ENCODE peak calls at places on chromosomes 13 and 19, in nine cellular contexts. H is left ventricle myocardium inferior; Q is neural progenitor cell; F is stimulated activated CD8-positive, alpha-beta memory T cell treated with anti-CD3 and anti-CD28 coated beads, Interleukin-4, amount 100 ng/mL, for 1 hour; K is hypothalamus; X is upper lobe of right lung; V is activated naive CD4-positive, alpha-beta T cell treated with Interleukin-2 at 50 U/mL for 16 hours; O is transverse colon; D is H54. E is an unnamed sample.

GRCh38 chr13:99871249-99871898 is 100.2 kb downstream of the ZIC5 start:
- DNase-seq in Q (no peak), H (no peak), X (no peak), K (no peak), D (no peak), O (no peak), F (no peak), V (no peak), E (no peak)

GRCh38 chr13:41562083-41562482 is 104.7 kb downstream of the RGCC start:
- DNase-seq in Q (no peak), V (no peak), D (peak; percentile 46), K (peak; percentile 85), O (peak; percentile 31), H (peak; percentile 82), X (no peak), F (no peak), E (no peak)

GRCh38 chr19:38556521-38557174 is 61.1 kb downstream of the MAP4K1 start:
- DNase-seq in V (no peak), O (no peak), Q (no peak), K (no peak), D (no peak), X (no peak), F (no peak), H (no peak), E (no peak)

GRCh38 chr13:77896977-77897376 is 21.7 kb downstream of the EDNRB start:
- DNase-seq in D (no peak), O (no peak), V (no peak), H (no peak), Q (no peak), F (no peak), K (no peak), X (no peak), E (no peak)

GRCh38 chr19:8194528-8195275 is 14.5 kb upstream of the CERS4 start:
- DNase-seq in D (no peak), H (no peak), K (no peak), V (peak; percentile 36), Q (no peak), X (no peak), F (no peak), O (peak; percentile 50), E (peak; percentile 53)

GRCh38 chr19:40331052-40331451 is 17.1 kb downstream of the C19orf47 start:
- DNase-seq in H (no peak), Q (no peak), F (no peak), O (no peak), X (peak; percentile 71), K (no peak), V (no peak), D (no peak), E (no peak)

GRCh38 chr13:73428137-73428536 is 369.3 kb downstream of the KLF5 start:
- DNase-seq in D (no peak), O (no peak), X (no peak), K (no peak), V (no peak), F (no peak), Q (no peak), H (no peak), E (no peak)

GRCh38 chr19:5048091-5048726 is 79.3 kb downstream of the KDM4B start:
- DNase-seq in D (peak; percentile 88), H (peak; percentile 77), Q (peak; percentile 90), K (peak; percentile 72), F (peak; percentile 30), X (peak; percentile 85), V (peak; percentile 56), O (peak; percentile 86), E (peak; percentile 70)

GRCh38 chr13:24680258-24680920 is at the start of gene ATP12A:
- DNase-seq in X (no peak), Q (peak; percentile 81), F (no peak), O (peak; percentile 42), H (no peak), D (no peak), V (peak; percentile 42), K (no peak), E (peak; percentile 49)

GRCh38 chr19:4172861-4173473 is 9.4 kb downstream of the SIRT6 start:
- DNase-seq in O (peak; percentile 72), Q (peak; percentile 92), V (peak; percentile 71), K (no peak), H (peak; percentile 47), F (peak; percentile 42), D (peak; percentile 38), X (peak; percentile 82), E (peak; percentile 80)

GRCh38 chr19:12899891-12900518 is 9.0 kb downstream of the GCDH start:
- DNase-seq in X (no peak), D (no peak), K (no peak), F (no peak), Q (no peak), O (peak; percentile 51), H (no peak), V (no peak), E (peak; percentile 44)

GRCh38 chr13:108326318-108326717 is 56.8 kb downstream of the TNFSF13B start:
- DNase-seq in H (no peak), D (no peak), K (no peak), F (no peak), X (no peak), O (no peak), V (no peak), Q (no peak), E (no peak)

GRCh38 chr13:112709825-112710783 is 20.3 kb downstream of the ATP11A start:
- DNase-seq in X (no peak), H (no peak), K (no peak), V (no peak), Q (no peak), O (peak; percentile 4), D (no peak), F (no peak), E (no peak)

GRCh38 chr19:42419309-42419708 is 7.9 kb downstream of the LIPE start:
- DNase-seq in F (no peak), K (no peak), D (no peak), O (no peak), V (no peak), Q (no peak), H (peak; percentile 57), X (no peak), E (no peak)

GRCh38 chr13:99983401-99984133 is 2.0 kb downstream of the ZIC2 start:
- DNase-seq in O (no peak), F (no peak), V (no peak), K (no peak), D (no peak), X (no peak), H (no peak), Q (peak; percentile 48), E (no peak)

GRCh38 chr19:6580313-6580712 is 10.6 kb downstream of the CD70 start:
- DNase-seq in H (no peak), X (no peak), V (no peak), O (no peak), D (peak; percentile 79), Q (no peak), K (no peak), F (no peak), E (no peak)

GRCh38 chr19:39188960-39189359 is 7.8 kb upstream of the NCCRP1 start:
- DNase-seq in D (no peak), F (no peak), H (no peak), Q (no peak), O (no peak), X (no peak), V (no peak), K (no peak), E (no peak)

GRCh38 chr13:23883255-23883654 is 5.9 kb downstream of the MIPEP start:
- DNase-seq in X (no peak), F (no peak), H (no peak), K (no peak), Q (no peak), D (no peak), V (no peak), O (no peak), E (no peak)

GRCh38 chr13:75129331-75129730 is 352.6 kb downstream of the TBC1D4 start:
- DNase-seq in O (no peak), Q (no peak), K (no peak), X (no peak), V (no peak), D (no peak), F (no peak), H (no peak), E (no peak)

GRCh38 chr13:46595136-46595917 is 42.4 kb downstream of the LRCH1 start:
- DNase-seq in H (no peak), F (no peak), O (no peak), Q (no peak), X (no peak), D (no peak), K (no peak), V (no peak), E (no peak)

GRCh38 chr19:3479177-3479818 is 1.0 kb downstream of the SMIM24 start:
- DNase-seq in D (no peak), O (peak; percentile 37), K (no peak), H (no peak), F (no peak), V (peak; percentile 37), X (no peak), Q (peak; percentile 66), E (peak; percentile 55)

GRCh38 chr13:110471833-110472162 is 89.7 kb downstream of the RAB20 start:
- DNase-seq in V (no peak), X (no peak), K (peak; percentile 5), H (peak; percentile 49), Q (no peak), O (peak; percentile 60), D (no peak), F (no peak), E (peak; percentile 23)

GRCh38 chr19:11347546-11347945 is 1.2 kb downstream of the CCDC159 start:
- DNase-seq in F (no peak), O (no peak), Q (no peak), D (no peak), H (no peak), K (no peak), V (no peak), X (no peak), E (no peak)

GRCh38 chr13:114099918-114100445 is 32.4 kb downstream of the RASA3 start:
- DNase-seq in X (peak; percentile 56), V (no peak), F (no peak), D (no peak), O (peak; percentile 26), Q (peak; percentile 87), H (no peak), K (no peak), E (peak; percentile 9)

GRCh38 chr19:18604820-18605159 is 1.8 kb downstream of the CRLF1 start:
- DNase-seq in Q (no peak), F (no peak), X (no peak), V (no peak), O (no peak), D (no peak), K (no peak), H (no peak), E (no peak)

GRCh38 chr19:40356681-40357595 is 8.4 kb downstream of the PLD3 start:
- DNase-seq in K (no peak), O (no peak), D (no peak), Q (no peak), V (no peak), F (no peak), X (no peak), H (no peak), E (no peak)

GRCh38 chr19:46909356-46909755 is 48.6 kb downstream of the ARHGAP35 start:
- DNase-seq in V (no peak), H (no peak), Q (no peak), O (no peak), K (no peak), X (no peak), D (no peak), F (no peak), E (no peak)

GRCh38 chr13:112102243-112102642 is 35.3 kb downstream of the SOX1 start:
- DNase-seq in D (no peak), H (no peak), F (no peak), K (no peak), X (no peak), V (no peak), Q (peak; percentile 28), O (no peak), E (no peak)

GRCh38 chr19:38125238-38125637 is 98.8 kb downstream of the DPF1 start:
- DNase-seq in H (no peak), F (no peak), Q (no peak), K (no peak), V (no peak), X (no peak), O (no peak), D (no peak), E (no peak)

GRCh38 chr19:54035215-54036178 is 28.2 kb downstream of the VSTM1 start:
- DNase-seq in H (no peak), Q (peak; percentile 75), V (no peak), O (no peak), D (peak; percentile 86), F (no peak), K (no peak), X (no peak), E (no peak)

GRCh38 chr19:43532571-43532961 is 422 bp upstream of the ZNF575 start:
- DNase-seq in O (peak; percentile 82), K (peak; percentile 61), H (no peak), X (peak; percentile 83), F (no peak), V (no peak), D (peak; percentile 64), Q (no peak), E (peak; percentile 65)